ENCODE peak calls at places on chromosomes 2 and 18, in four cellular contexts. M, Z, D and F are unnamed samples.

GRCh38 chr2:24920813-24921441 is 890 bp upstream of the ADCY3 start:
- DNase-seq in D (no peak), M (no peak), Z (peak; percentile 50), F (no peak)

GRCh38 chr2:197596751-197597150 is 78.6 kb downstream of the RFTN2 start:
- DNase-seq in M (no peak), Z (no peak), D (no peak), F (no peak)

GRCh38 chr18:68925268-68925667 is 127.4 kb downstream of the CCDC102B start:
- DNase-seq in M (no peak), D (no peak), Z (no peak), F (no peak)

GRCh38 chr18:7221424-7222155 is 9.3 kb upstream of the LRRC30 start:
- DNase-seq in Z (peak; percentile 53), M (no peak), D (no peak), F (no peak)

GRCh38 chr2:174516495-174517378 is 29.9 kb upstream of the GPR155 start:
- DNase-seq in D (no peak), Z (no peak), M (no peak), F (no peak)

GRCh38 chr18:42306208-42306980 is 351.4 kb downstream of the PIK3C3 start:
- DNase-seq in M (no peak), Z (no peak), D (no peak), F (no peak)

GRCh38 chr18:3592864-3593263 is 142.9 kb downstream of the TGIF1 start:
- DNase-seq in M (no peak), D (no peak), Z (no peak), F (no peak)

GRCh38 chr2:61255580-61256437 is 93.8 kb downstream of the C2orf74 start:
- DNase-seq in D (no peak), M (no peak), Z (no peak), F (no peak)

GRCh38 chr2:143435112-143435511 is 305.9 kb downstream of the ARHGAP15 start:
- DNase-seq in Z (no peak), D (no peak), M (no peak), F (no peak)

GRCh38 chr2:2057125-2057721 is 273.9 kb downstream of the MYT1L start:
- DNase-seq in Z (peak; percentile 27), M (peak; percentile 20), D (peak; percentile 22), F (peak; percentile 47)

GRCh38 chr2:122598784-122599183 is 843.3 kb downstream of the TSN start:
- DNase-seq in M (no peak), D (no peak), Z (no peak), F (no peak)

GRCh38 chr2:191155608-191156071 is 4.8 kb upstream of the STAT4 start:
- DNase-seq in D (no peak), M (no peak), Z (peak; percentile 42), F (no peak)

GRCh38 chr2:173792166-173792565 is 173.0 kb downstream of the SP3 start:
- DNase-seq in M (no peak), D (no peak), Z (no peak), F (no peak)

GRCh38 chr2:63880603-63881002 is 38.9 kb downstream of the UGP2 start:
- DNase-seq in Z (no peak), D (no peak), M (no peak), F (no peak)

GRCh38 chr2:54438271-54438670 is 17.9 kb upstream of the SPTBN1 start:
- DNase-seq in M (no peak), D (no peak), Z (no peak), F (no peak)

GRCh38 chr18:46478796-46479195 is 178.2 kb downstream of the LOXHD1 start:
- DNase-seq in M (no peak), Z (no peak), D (no peak), F (no peak)

GRCh38 chr18:35464731-35465728 is 32.7 kb downstream of the INO80C start:
- DNase-seq in Z (no peak), D (no peak), M (no peak), F (no peak)

GRCh38 chr18:63224574-63224973 is 95.0 kb downstream of the BCL2 start:
- DNase-seq in Z (no peak), D (peak; percentile 55), M (no peak), F (no peak)

GRCh38 chr2:71951067-71951436 is 196.6 kb downstream of the CYP26B1 start:
- DNase-seq in Z (no peak), D (no peak), M (no peak), F (no peak)

GRCh38 chr2:227228061-227228667 is 63.7 kb downstream of the COL4A3 start:
- DNase-seq in M (no peak), D (no peak), Z (no peak), F (no peak)

GRCh38 chr2:160225722-160226121 is 25.6 kb upstream of the ITGB6 start:
- DNase-seq in M (no peak), D (no peak), Z (no peak), F (peak; percentile 61)

GRCh38 chr18:3151379-3152264 is 68.1 kb downstream of the MYOM1 start:
- DNase-seq in Z (peak; percentile 28), D (no peak), M (no peak), F (no peak)

GRCh38 chr2:134290363-134290762 is 36.5 kb downstream of the MGAT5 start:
- DNase-seq in D (no peak), Z (no peak), M (no peak), F (no peak)

GRCh38 chr18:62938006-62938405 is 222.7 kb downstream of the PHLPP1 start:
- DNase-seq in D (no peak), Z (no peak), M (no peak), F (no peak)

GRCh38 chr2:11498543-11499034 is 32.6 kb upstream of the E2F6 start:
- DNase-seq in D (no peak), Z (no peak), M (no peak), F (peak; percentile 93)

GRCh38 chr2:121634354-121635307 is 14.6 kb downstream of the CLASP1 start:
- DNase-seq in M (no peak), D (no peak), Z (no peak), F (no peak)

GRCh38 chr2:99488999-99489757 is 639 bp downstream of the REV1 start:
- DNase-seq in D (peak; percentile 36), M (peak; percentile 59), Z (peak; percentile 56), F (peak; percentile 41)

GRCh38 chr2:42368817-42369550 is 8.0 kb upstream of the COX7A2L start:
- DNase-seq in M (no peak), Z (no peak), D (no peak), F (no peak)

GRCh38 chr2:52178845-52179244 is 1146.9 kb upstream of the NRXN1 start:
- DNase-seq in D (no peak), M (no peak), Z (no peak), F (no peak)

GRCh38 chr18:74493689-74494088 is 2.5 kb upstream of the CNDP2 start:
- DNase-seq in M (peak; percentile 42), Z (peak; percentile 13), D (peak; percentile 60), F (peak; percentile 33)

GRCh38 chr2:143473206-143473605 is 344.0 kb downstream of the ARHGAP15 start:
- DNase-seq in D (no peak), Z (no peak), M (no peak), F (no peak)

GRCh38 chr2:158667567-158667966 is 127.5 kb upstream of the DAPL1 start:
- DNase-seq in Z (no peak), D (no peak), M (no peak), F (no peak)

GRCh38 chr2:15555839-15556238 is 5.3 kb downstream of the NBAS start:
- DNase-seq in M (no peak), D (no peak), Z (no peak), F (no peak)

GRCh38 chr2:150485114-150485870 is 2.2 kb downstream of the RND3 start:
- DNase-seq in M (no peak), Z (peak; percentile 54), D (no peak), F (peak; percentile 85)

GRCh38 chr2:137211761-137212160 is 446.4 kb downstream of the THSD7B start:
- DNase-seq in D (no peak), M (no peak), Z (no peak), F (no peak)

GRCh38 chr18:48668466-48669179 is 129.8 kb downstream of the CTIF start:
- DNase-seq in M (no peak), D (no peak), Z (no peak), F (peak; percentile 54)